ENCODE peak calls at places on chromosomes 3 and 15, in eight cellular contexts. I, M, R, X, G, H, O and V are unnamed samples.

GRCh38 chr15:101376615-101377395 is 81.8 kb upstream of the SNRPA1 start:
- DNase-seq in G (no peak), M (no peak), X (no peak), H (no peak), I (no peak), O (no peak), R (no peak), V (no peak)

GRCh38 chr15:77889009-77889806 is 188.3 kb downstream of the TBC1D2B start:
- DNase-seq in M (no peak), R (no peak), G (peak; percentile 63), O (no peak), X (peak; percentile 22), H (no peak), I (no peak), V (no peak)

GRCh38 chr3:46960081-46960701 is 16.4 kb downstream of the CCDC12 start:
- DNase-seq in H (peak; percentile 56), R (peak; percentile 52), I (no peak), X (peak; percentile 71), M (peak; percentile 61), O (no peak), G (no peak), V (peak; percentile 69)

GRCh38 chr3:154956815-154957214 is 123.3 kb upstream of the MME start:
- DNase-seq in X (no peak), O (no peak), I (no peak), G (no peak), R (no peak), M (no peak), H (no peak), V (no peak)

GRCh38 chr3:108096506-108097325 is 5.9 kb upstream of the CD47 start:
- DNase-seq in G (no peak), H (no peak), M (no peak), R (no peak), O (no peak), X (no peak), I (no peak), V (no peak)

GRCh38 chr3:33141006-33141405 is 27.2 kb downstream of the CRTAP start:
- DNase-seq in M (no peak), R (no peak), I (no peak), X (no peak), G (no peak), O (no peak), H (no peak), V (no peak)

GRCh38 chr3:149020196-149020838 is 29.0 kb downstream of the GYG1 start:
- DNase-seq in X (no peak), I (no peak), G (peak; percentile 66), M (peak; percentile 68), O (no peak), R (no peak), H (no peak), V (no peak)

GRCh38 chr3:100030346-100030745 is 84.0 kb downstream of the FILIP1L start:
- DNase-seq in G (no peak), O (no peak), H (no peak), I (no peak), R (no peak), M (no peak), X (no peak), V (no peak)